ENCODE peak calls at places on chromosomes 11 and 22, in eight cellular contexts. K is astrocyte, P is fibroblast of lung, R is endodermal cell, O is kidney, B is PC-3, U is MM.1S, G is SK-N-SH. L is an unnamed sample.

GRCh38 chr22:42080287-42080686 is 787 bp downstream of the SMDT1 start:
- DNase-seq in K (peak; percentile 33), P (peak; percentile 49), R (no peak), O (no peak), B (peak; percentile 8), U (peak; percentile 16), G (peak; percentile 44), L (peak; percentile 55)

GRCh38 chr11:16000065-16000464 is 356.3 kb downstream of the SOX6 start:
- DNase-seq in K (peak; percentile 89), P (peak; percentile 76), R (no peak), O (no peak), B (no peak), U (no peak), G (no peak), L (no peak)

GRCh38 chr11:86174101-86175046 is 70.2 kb upstream of the EED start:
- DNase-seq in K (peak; percentile 100), P (peak; percentile 97), R (peak; percentile 31), O (peak; percentile 85), B (peak; percentile 86), U (no peak), G (peak; percentile 46), L (no peak)

GRCh38 chr11:19410032-19410431 is 169.3 kb upstream of the E2F8 start:
- DNase-seq in K (no peak), P (no peak), R (no peak), O (no peak), B (no peak), U (no peak), G (no peak), L (no peak)

GRCh38 chr22:44723801-44724200 is 21.8 kb downstream of the PRR5 start:
- DNase-seq in K (no peak), P (peak; percentile 46), R (no peak), O (no peak), B (peak; percentile 39), U (peak; percentile 36), G (peak; percentile 61), L (no peak)

GRCh38 chr22:36369004-36369921 is 18.5 kb downstream of the MYH9 start:
- DNase-seq in K (no peak), P (no peak), R (peak; percentile 73), O (no peak), B (no peak), U (no peak), G (no peak), L (no peak)

GRCh38 chr11:56855217-56855616 is 106.7 kb upstream of the OR9G4 start:
- DNase-seq in K (no peak), P (no peak), R (no peak), O (no peak), B (no peak), U (no peak), G (no peak), L (peak; percentile 51)

GRCh38 chr11:128458316-128458715 is 129.0 kb downstream of the ETS1 start:
- DNase-seq in K (peak; percentile 93), P (peak; percentile 77), R (no peak), O (no peak), B (peak; percentile 84), U (no peak), G (no peak), L (no peak)

GRCh38 chr22:39601180-39601535 is 30.6 kb downstream of the CACNA1I start:
- DNase-seq in K (no peak), P (no peak), R (no peak), O (no peak), B (no peak), U (no peak), G (no peak), L (no peak)

GRCh38 chr22:36447634-36448033 is 33.8 kb downstream of the TXN2 start:
- DNase-seq in K (no peak), P (no peak), R (no peak), O (no peak), B (no peak), U (no peak), G (no peak), L (no peak)

GRCh38 chr11:68447015-68447801 is 13.3 kb upstream of the PPP6R3 start:
- DNase-seq in K (no peak), P (peak; percentile 62), R (peak; percentile 95), O (peak; percentile 90), B (peak; percentile 78), U (peak; percentile 56), G (peak; percentile 92), L (peak; percentile 81)

DNA sequence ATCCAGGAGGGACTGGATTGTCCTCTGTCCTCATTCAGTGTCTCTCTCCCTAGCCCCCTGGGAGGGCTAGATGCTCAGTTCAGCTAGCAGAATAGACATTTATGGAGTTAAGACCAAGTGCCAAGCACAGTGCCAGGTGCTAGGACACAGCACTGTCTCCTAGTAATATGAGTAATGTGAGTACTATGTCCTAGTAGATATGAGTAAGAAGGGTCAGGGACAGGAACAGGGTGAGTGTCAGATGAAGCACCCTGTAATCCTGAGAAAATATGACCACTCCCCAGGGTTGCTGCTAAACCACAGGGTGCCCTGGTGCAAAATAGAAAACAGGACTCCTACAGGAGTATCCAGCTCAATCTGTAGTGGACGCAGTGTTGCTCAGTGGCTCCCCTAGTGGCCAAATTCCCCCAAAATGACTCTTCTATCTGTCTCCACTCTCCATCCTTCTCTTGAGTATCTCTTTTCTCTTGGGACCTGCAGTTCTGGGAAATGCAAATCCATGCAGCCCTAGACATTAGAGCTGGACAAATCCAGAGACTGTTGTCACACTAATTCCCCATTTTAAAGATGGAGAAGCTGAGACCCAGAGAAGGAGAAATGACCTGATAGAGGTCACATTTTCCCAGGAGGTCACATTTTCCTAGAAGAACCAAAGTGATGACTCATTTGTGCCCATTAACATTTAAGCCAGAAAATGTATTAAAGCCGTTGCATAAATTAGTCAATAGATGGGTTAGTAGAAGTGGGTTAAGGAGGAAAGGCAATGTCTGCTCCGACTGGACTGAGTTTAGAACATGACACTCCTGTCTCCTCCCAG is 214.3 kb downstream of the NXPE2 start:
- DNase-seq in K (no peak), P (no peak), R (peak; percentile 82), O (no peak), B (no peak), U (no peak), G (peak; percentile 19), L (peak; percentile 28)
- TF ChIP-seq CTCF in K (peak; percentile 19), P (peak; percentile 17), R (peak; percentile 81), O (no peak), B (peak; percentile 40), U (peak; percentile 46), G (peak; percentile 37), L (peak; percentile 40)

GRCh38 chr11:26778000-26778757 is 56.3 kb upstream of the SLC5A12 start:
- DNase-seq in K (peak; percentile 90), P (peak; percentile 62), R (no peak), O (no peak), B (peak; percentile 34), U (no peak), G (no peak), L (no peak)
- H3K9ac ChIP-seq in K (no peak overlapping the region), P (no peak overlapping the region), R (no peak overlapping the region), O (no peak overlapping the region), B (no peak overlapping the region), U (no peak overlapping the region), G (peak overlapping the region; percentile 9), L (no peak overlapping the region)

DNA sequence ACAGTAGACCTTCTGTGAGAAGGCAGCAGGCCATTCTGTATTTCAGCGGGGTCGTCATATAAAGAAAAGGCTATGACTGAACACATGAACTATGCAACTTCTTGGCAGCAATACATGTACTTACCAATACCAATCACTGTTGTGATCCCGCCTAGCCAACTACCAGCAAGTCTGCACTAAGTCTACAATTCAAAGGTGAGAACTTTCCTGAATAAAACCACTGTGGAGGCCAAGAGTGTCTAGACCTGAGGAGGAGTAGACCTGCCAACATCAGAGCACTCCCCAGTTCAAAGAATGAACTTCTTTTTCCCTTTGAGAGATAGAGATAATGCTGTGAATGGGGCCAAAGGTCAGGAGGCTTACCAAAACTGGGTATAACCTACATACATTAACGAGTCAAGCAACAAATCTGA is 108.2 kb downstream of the SIK3 start:
- DNase-seq in K (peak; percentile 96), P (peak; percentile 90), R (no peak), O (no peak), B (peak; percentile 64), U (no peak), G (no peak), L (peak; percentile 31)
- H3K27ac ChIP-seq in K (peak overlapping the region; percentile 64), P (peak overlapping the region; percentile 31), R (no peak overlapping the region), O (no peak overlapping the region), B (no peak overlapping the region), U (no peak overlapping the region), G (no peak overlapping the region), L (peak overlapping the region; percentile 22)

DNA sequence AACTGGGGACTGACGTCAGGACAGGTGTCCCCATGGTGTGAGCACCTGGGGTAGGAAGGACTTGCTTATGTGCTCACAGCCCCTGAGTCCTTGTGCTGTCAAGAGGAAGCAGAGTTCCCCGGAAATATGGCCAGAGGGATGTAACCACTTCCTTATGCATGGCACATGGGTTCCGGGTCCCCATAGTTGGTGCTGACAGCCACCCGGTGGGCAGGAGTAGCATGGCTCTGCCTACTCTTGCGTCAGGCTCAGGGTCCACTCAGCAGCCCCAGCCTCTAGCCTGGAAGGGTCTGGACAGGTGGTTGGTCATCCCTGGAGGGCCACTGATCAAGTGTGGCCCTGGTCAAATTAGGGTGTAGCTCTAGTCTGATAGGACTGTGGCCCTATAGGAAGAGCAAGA is 42.8 kb upstream of the CCND1 start:
- DNase-seq in K (no peak), P (peak; percentile 9), R (peak; percentile 54), O (no peak), B (peak; percentile 37), U (no peak), G (peak; percentile 45), L (no peak)
- TF ChIP-seq CTCF in K (no peak), P (no peak), R (peak; percentile 54), O (no peak), B (peak; percentile 39), U (no peak), G (peak; percentile 17), L (no peak)

GRCh38 chr11:27497284-27497866 is 9.2 kb downstream of the LIN7C start:
- DNase-seq in K (peak; percentile 18), P (peak; percentile 45), R (no peak), O (no peak), B (peak; percentile 62), U (peak; percentile 41), G (peak; percentile 21), L (no peak)
- H3K9ac ChIP-seq in K (no peak overlapping the region), P (no peak overlapping the region), R (no peak overlapping the region), O (no peak overlapping the region), B (no peak overlapping the region), U (no peak overlapping the region), G (no peak overlapping the region), L (no peak overlapping the region)

GRCh38 chr22:38295339-38295738 is 21.9 kb downstream of the CSNK1E start:
- DNase-seq in K (no peak), P (no peak), R (no peak), O (no peak), B (no peak), U (no peak), G (no peak), L (no peak)

GRCh38 chr22:38294193-38294592 is 21.4 kb upstream of the TMEM184B start:
- DNase-seq in K (no peak), P (no peak), R (no peak), O (no peak), B (no peak), U (no peak), G (no peak), L (no peak)

GRCh38 chr22:38290347-38290746 is 17.5 kb upstream of the TMEM184B start:
- DNase-seq in K (no peak), P (no peak), R (no peak), O (no peak), B (no peak), U (no peak), G (no peak), L (peak; percentile 62)

GRCh38 chr22:38291201-38291777 is 18.5 kb upstream of the TMEM184B start:
- DNase-seq in K (no peak), P (no peak), R (no peak), O (no peak), B (no peak), U (no peak), G (no peak), L (peak; percentile 51)

GRCh38 chr22:38292694-38293093 is 19.9 kb upstream of the TMEM184B start:
- DNase-seq in K (no peak), P (peak; percentile 61), R (no peak), O (no peak), B (no peak), U (no peak), G (no peak), L (no peak)
- H3K27ac ChIP-seq in K (no peak overlapping the region), P (peak overlapping the region; percentile 50), R (no peak overlapping the region), O (no peak overlapping the region), B (no peak overlapping the region), U (no peak overlapping the region), G (no peak overlapping the region), L (no peak overlapping the region)